ENCODE peak calls at places on chromosomes 7 and 10, in seven cellular contexts. One of them, this sample, is unnamed.

GRCh38 chr7:32532716-32533115 is 37.4 kb downstream of the AVL9 start:
- DNase-seq in brain microvascular endothelial cell: no peak
- DNase-seq in mesendoderm: no peak
- DNase-seq in posterior vena cava: no peak
- DNase-seq in fibroblast of villous mesenchyme: no peak
- DNase-seq in activated naive CD4-positive, alpha-beta T cell treated with anti-CD3 and anti-CD28 coated beads, Interleukin-2, amount 50 U/mL, for 72 hours: no peak
- DNase-seq in NCI-H460: no peak
- DNase-seq in this sample: no peak

GRCh38 chr7:7687800-7688199 is 30.6 kb downstream of the RPA3 start:
- DNase-seq in brain microvascular endothelial cell: no peak
- DNase-seq in mesendoderm: no peak
- DNase-seq in posterior vena cava: no peak
- DNase-seq in fibroblast of villous mesenchyme: no peak
- DNase-seq in activated naive CD4-positive, alpha-beta T cell treated with anti-CD3 and anti-CD28 coated beads, Interleukin-2, amount 50 U/mL, for 72 hours: no peak
- DNase-seq in NCI-H460: no peak
- DNase-seq in this sample: no peak

GRCh38 chr10:62885656-62886461 is 69.7 kb upstream of the EGR2 start:
- DNase-seq in brain microvascular endothelial cell: peak; percentile 78
- DNase-seq in mesendoderm: no peak
- DNase-seq in posterior vena cava: no peak
- DNase-seq in fibroblast of villous mesenchyme: peak; percentile 17
- DNase-seq in activated naive CD4-positive, alpha-beta T cell treated with anti-CD3 and anti-CD28 coated beads, Interleukin-2, amount 50 U/mL, for 72 hours: no peak
- DNase-seq in NCI-H460: peak; percentile 43
- DNase-seq in this sample: no peak

GRCh38 chr10:49598986-49599385 is 11.1 kb upstream of the SLC18A3 start:
- DNase-seq in brain microvascular endothelial cell: peak; percentile 71
- DNase-seq in mesendoderm: no peak
- DNase-seq in posterior vena cava: no peak
- DNase-seq in fibroblast of villous mesenchyme: peak; percentile 11
- DNase-seq in activated naive CD4-positive, alpha-beta T cell treated with anti-CD3 and anti-CD28 coated beads, Interleukin-2, amount 50 U/mL, for 72 hours: no peak
- DNase-seq in NCI-H460: no peak
- DNase-seq in this sample: no peak

GRCh38 chr10:72370201-72370722 is 15.5 kb upstream of the DNAJB12 start:
- DNase-seq in brain microvascular endothelial cell: no peak
- DNase-seq in mesendoderm: peak; percentile 79
- DNase-seq in posterior vena cava: no peak
- DNase-seq in fibroblast of villous mesenchyme: no peak
- DNase-seq in activated naive CD4-positive, alpha-beta T cell treated with anti-CD3 and anti-CD28 coated beads, Interleukin-2, amount 50 U/mL, for 72 hours: no peak
- DNase-seq in NCI-H460: no peak
- DNase-seq in this sample: no peak

GRCh38 chr7:29494350-29494749 is 69.3 kb upstream of the PRR15 start:
- DNase-seq in brain microvascular endothelial cell: no peak
- DNase-seq in mesendoderm: peak; percentile 48
- DNase-seq in posterior vena cava: no peak
- DNase-seq in fibroblast of villous mesenchyme: peak; percentile 47
- DNase-seq in activated naive CD4-positive, alpha-beta T cell treated with anti-CD3 and anti-CD28 coated beads, Interleukin-2, amount 50 U/mL, for 72 hours: no peak
- DNase-seq in NCI-H460: no peak
- DNase-seq in this sample: no peak

GRCh38 chr7:149794665-149795064 is 21.3 kb upstream of the ZNF467 start:
- DNase-seq in brain microvascular endothelial cell: no peak
- DNase-seq in mesendoderm: no peak
- DNase-seq in posterior vena cava: no peak
- DNase-seq in fibroblast of villous mesenchyme: no peak
- DNase-seq in activated naive CD4-positive, alpha-beta T cell treated with anti-CD3 and anti-CD28 coated beads, Interleukin-2, amount 50 U/mL, for 72 hours: no peak
- DNase-seq in NCI-H460: no peak
- DNase-seq in this sample: no peak

GRCh38 chr7:94417921-94418320 is 23.2 kb downstream of the COL1A2 start:
- DNase-seq in brain microvascular endothelial cell: no peak
- DNase-seq in mesendoderm: no peak
- DNase-seq in posterior vena cava: no peak
- DNase-seq in fibroblast of villous mesenchyme: peak; percentile 49
- DNase-seq in activated naive CD4-positive, alpha-beta T cell treated with anti-CD3 and anti-CD28 coated beads, Interleukin-2, amount 50 U/mL, for 72 hours: no peak
- DNase-seq in NCI-H460: no peak
- DNase-seq in this sample: peak; percentile 97

GRCh38 chr7:47493971-47494370 is 87.9 kb downstream of the TNS3 start:
- DNase-seq in brain microvascular endothelial cell: no peak
- DNase-seq in mesendoderm: no peak
- DNase-seq in posterior vena cava: no peak
- DNase-seq in fibroblast of villous mesenchyme: no peak
- DNase-seq in activated naive CD4-positive, alpha-beta T cell treated with anti-CD3 and anti-CD28 coated beads, Interleukin-2, amount 50 U/mL, for 72 hours: no peak
- DNase-seq in NCI-H460: no peak
- DNase-seq in this sample: no peak

GRCh38 chr7:130135208-130136205 is 65.2 kb downstream of the KLHDC10 start:
- DNase-seq in brain microvascular endothelial cell: peak; percentile 70
- DNase-seq in mesendoderm: no peak
- DNase-seq in posterior vena cava: no peak
- DNase-seq in fibroblast of villous mesenchyme: peak; percentile 50
- DNase-seq in activated naive CD4-positive, alpha-beta T cell treated with anti-CD3 and anti-CD28 coated beads, Interleukin-2, amount 50 U/mL, for 72 hours: no peak
- DNase-seq in NCI-H460: no peak
- DNase-seq in this sample: no peak

GRCh38 chr10:13848530-13849425 is 262.0 kb downstream of the PRPF18 start:
- DNase-seq in brain microvascular endothelial cell: no peak
- DNase-seq in mesendoderm: no peak
- DNase-seq in posterior vena cava: no peak
- DNase-seq in fibroblast of villous mesenchyme: no peak
- DNase-seq in activated naive CD4-positive, alpha-beta T cell treated with anti-CD3 and anti-CD28 coated beads, Interleukin-2, amount 50 U/mL, for 72 hours: no peak
- DNase-seq in NCI-H460: no peak
- DNase-seq in this sample: peak; percentile 8

GRCh38 chr10:122494833-122495232 is 33.5 kb downstream of the HTRA1 start:
- DNase-seq in brain microvascular endothelial cell: peak; percentile 95
- DNase-seq in mesendoderm: no peak
- DNase-seq in posterior vena cava: peak; percentile 95
- DNase-seq in fibroblast of villous mesenchyme: no peak
- DNase-seq in activated naive CD4-positive, alpha-beta T cell treated with anti-CD3 and anti-CD28 coated beads, Interleukin-2, amount 50 U/mL, for 72 hours: no peak
- DNase-seq in NCI-H460: no peak
- DNase-seq in this sample: no peak

GRCh38 chr7:37918526-37918925 is 1.9 kb upstream of the SFRP4 start:
- DNase-seq in brain microvascular endothelial cell: no peak
- DNase-seq in mesendoderm: peak; percentile 23
- DNase-seq in posterior vena cava: no peak
- DNase-seq in fibroblast of villous mesenchyme: no peak
- DNase-seq in activated naive CD4-positive, alpha-beta T cell treated with anti-CD3 and anti-CD28 coated beads, Interleukin-2, amount 50 U/mL, for 72 hours: no peak
- DNase-seq in NCI-H460: no peak
- DNase-seq in this sample: no peak

GRCh38 chr7:130415019-130415418 is 25.8 kb downstream of the CEP41 start:
- DNase-seq in brain microvascular endothelial cell: no peak
- DNase-seq in mesendoderm: no peak
- DNase-seq in posterior vena cava: no peak
- DNase-seq in fibroblast of villous mesenchyme: no peak
- DNase-seq in activated naive CD4-positive, alpha-beta T cell treated with anti-CD3 and anti-CD28 coated beads, Interleukin-2, amount 50 U/mL, for 72 hours: no peak
- DNase-seq in NCI-H460: no peak
- DNase-seq in this sample: no peak

GRCh38 chr7:44595934-44596635 is 10.3 kb upstream of the OGDH start:
- DNase-seq in brain microvascular endothelial cell: no peak
- DNase-seq in mesendoderm: no peak
- DNase-seq in posterior vena cava: no peak
- DNase-seq in fibroblast of villous mesenchyme: peak; percentile 41
- DNase-seq in activated naive CD4-positive, alpha-beta T cell treated with anti-CD3 and anti-CD28 coated beads, Interleukin-2, amount 50 U/mL, for 72 hours: no peak
- DNase-seq in NCI-H460: no peak
- DNase-seq in this sample: peak; percentile 14

GRCh38 chr10:29617880-29618340 is 16.9 kb downstream of the SVIL start:
- DNase-seq in brain microvascular endothelial cell: no peak
- DNase-seq in mesendoderm: peak; percentile 37
- DNase-seq in posterior vena cava: no peak
- DNase-seq in fibroblast of villous mesenchyme: peak; percentile 81
- DNase-seq in activated naive CD4-positive, alpha-beta T cell treated with anti-CD3 and anti-CD28 coated beads, Interleukin-2, amount 50 U/mL, for 72 hours: no peak
- DNase-seq in NCI-H460: no peak
- DNase-seq in this sample: peak; percentile 47

GRCh38 chr10:132809237-132810140 is 23.5 kb upstream of the NKX6-2 start:
- DNase-seq in brain microvascular endothelial cell: no peak
- DNase-seq in mesendoderm: no peak
- DNase-seq in posterior vena cava: peak; percentile 49
- DNase-seq in fibroblast of villous mesenchyme: no peak
- DNase-seq in activated naive CD4-positive, alpha-beta T cell treated with anti-CD3 and anti-CD28 coated beads, Interleukin-2, amount 50 U/mL, for 72 hours: no peak
- DNase-seq in NCI-H460: no peak
- DNase-seq in this sample: no peak

GRCh38 chr7:152467225-152467624 is 31.4 kb upstream of the KMT2C start:
- DNase-seq in brain microvascular endothelial cell: no peak
- DNase-seq in mesendoderm: no peak
- DNase-seq in posterior vena cava: peak; percentile 51
- DNase-seq in fibroblast of villous mesenchyme: no peak
- DNase-seq in activated naive CD4-positive, alpha-beta T cell treated with anti-CD3 and anti-CD28 coated beads, Interleukin-2, amount 50 U/mL, for 72 hours: no peak
- DNase-seq in NCI-H460: no peak
- DNase-seq in this sample: no peak

This sample was measured in NCI-H82.